ENCODE peak calls at places on chromosomes 6 and 20, in four cellular contexts. R, B, V and J are unnamed samples.
A peak's percentile ranks its signal among the peaks of the same experiment; 100 is the strongest.

GRCh38 chr20:56706867-56707360 is 77.8 kb downstream of the TFAP2C start:
- DNase-seq in R (no peak), B (no peak), V (peak; percentile 77), J (no peak)

GRCh38 chr6:44508646-44509045 is 121.1 kb downstream of the CDC5L start:
- DNase-seq in R (peak; percentile 79), B (no peak), V (no peak), J (no peak)

GRCh38 chr20:48339147-48339985 is 488.4 kb downstream of the PREX1 start:
- DNase-seq in R (peak; percentile 75), B (no peak), V (no peak), J (no peak)

GRCh38 chr20:54156522-54156921 is 17.3 kb downstream of the CYP24A1 start:
- DNase-seq in R (no peak), B (no peak), V (no peak), J (no peak)

GRCh38 chr6:154252676-154253075 is 103.9 kb downstream of the IPCEF1 start:
- DNase-seq in R (peak; percentile 6), B (no peak), V (no peak), J (no peak)

GRCh38 chr20:2460752-2461424 is 9.7 kb downstream of the SNRPB start:
- DNase-seq in R (peak; percentile 7), B (no peak), V (no peak), J (no peak)

GRCh38 chr6:106520711-106521367 is 108.5 kb downstream of the RTN4IP1 start:
- DNase-seq in R (no peak), B (peak; percentile 77), V (no peak), J (no peak)

GRCh38 chr6:45477785-45478184 is 100.1 kb upstream of the SUPT3H start:
- DNase-seq in R (no peak), B (no peak), V (no peak), J (no peak)

GRCh38 chr6:13378669-13379590 is 50.6 kb upstream of the TBC1D7 start:
- DNase-seq in R (no peak), B (peak; percentile 92), V (peak; percentile 69), J (no peak)

GRCh38 chr20:52105573-52106422 is 85.8 kb downstream of the ZFP64 start:
- DNase-seq in R (peak; percentile 55), B (no peak), V (no peak), J (no peak)

GRCh38 chr6:90421656-90422055 is 125.0 kb upstream of the BACH2 start:
- DNase-seq in R (no peak), B (no peak), V (no peak), J (no peak)

GRCh38 chr6:150857062-150857905 is 8.2 kb upstream of the MTHFD1L start:
- DNase-seq in R (peak; percentile 95), B (no peak), V (no peak), J (no peak)

GRCh38 chr6:142008776-142009175 is 123.9 kb upstream of the GJE1 start:
- DNase-seq in R (no peak), B (no peak), V (no peak), J (no peak)

GRCh38 chr6:54043360-54043759 is 67.9 kb upstream of the MLIP start:
- DNase-seq in R (no peak), B (no peak), V (no peak), J (no peak)

GRCh38 chr20:39855799-39856198 is 833.2 kb downstream of the MAFB start:
- DNase-seq in R (peak; percentile 48), B (no peak), V (no peak), J (no peak)

GRCh38 chr20:48717095-48717958 is 110.5 kb downstream of the PREX1 start:
- DNase-seq in R (no peak), B (no peak), V (no peak), J (no peak)

GRCh38 chr20:37490670-37491350 is 30.2 kb upstream of the NNAT start:
- DNase-seq in R (no peak), B (no peak), V (no peak), J (no peak)

GRCh38 chr6:156773476-156773875 is 3.7 kb upstream of the ARID1B start:
- DNase-seq in R (no peak), B (no peak), V (no peak), J (no peak)
- H3K4me1 ChIP-seq in R (peaks cover 23% of the 10 kb centered on the region), B (no peaks in the 10 kb centered on the region), V (peaks cover 5% of the 10 kb centered on the region), J (no peaks in the 10 kb centered on the region)

DNA sequence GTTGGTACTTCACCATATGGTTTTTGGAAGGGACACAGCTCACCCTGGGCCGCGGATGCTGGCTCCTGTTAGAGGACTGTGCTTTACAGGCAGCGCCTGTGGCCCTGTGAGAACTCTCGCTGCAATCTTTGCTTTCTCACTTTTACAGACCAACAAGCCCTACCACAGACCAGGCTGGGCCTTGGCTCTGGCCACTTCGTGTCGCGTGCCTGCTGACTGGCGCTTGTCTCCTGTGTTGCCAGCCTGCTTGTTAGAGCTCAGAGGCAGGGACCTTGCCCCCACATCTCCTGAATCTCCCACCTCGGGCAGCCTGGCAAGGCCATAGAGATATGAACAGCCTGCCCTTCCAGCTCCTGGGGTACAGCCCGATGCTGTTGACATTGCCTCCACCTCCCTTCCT is 56.1 kb downstream of the SYNJ2 start:
- DNase-seq in R (no peak), B (no peak), V (no peak), J (no peak)
- H3K4me1 ChIP-seq in R (peaks cover 38% of the 10 kb centered on the region), B (peaks cover 2% of the 10 kb centered on the region), V (peaks cover 4% of the 10 kb centered on the region), J (peaks cover 61% of the 10 kb centered on the region)

GRCh38 chr20:25308671-25309394 is 60.9 kb downstream of the PYGB start:
- DNase-seq in R (peak; percentile 84), B (peak; percentile 22), V (no peak), J (no peak)
- H3K4me1 ChIP-seq in R (peaks cover 32% of the 10 kb centered on the region), B (peaks cover 14% of the 10 kb centered on the region), V (peaks cover 13% of the 10 kb centered on the region), J (peaks cover 21% of the 10 kb centered on the region)

GRCh38 chr6:34138191-34138590 is 7.7 kb downstream of the GRM4 start:
- DNase-seq in R (no peak), B (no peak), V (no peak), J (no peak)

GRCh38 chr6:34142599-34142998 is 3.3 kb downstream of the GRM4 start:
- DNase-seq in R (no peak), B (peak; percentile 17), V (no peak), J (no peak)

GRCh38 chr6:34138924-34139323 is 7.0 kb downstream of the GRM4 start:
- DNase-seq in R (no peak), B (no peak), V (no peak), J (no peak)

GRCh38 chr6:34142046-34142445 is 3.8 kb downstream of the GRM4 start:
- DNase-seq in R (no peak), B (no peak), V (no peak), J (no peak)

GRCh38 chr6:34140075-34140474 is 5.8 kb downstream of the GRM4 start:
- DNase-seq in R (no peak), B (no peak), V (no peak), J (no peak)
- H3K4me1 ChIP-seq in R (no peaks in the 10 kb centered on the region), B (no peaks in the 10 kb centered on the region), V (peaks cover 16% of the 10 kb centered on the region), J (peaks cover 16% of the 10 kb centered on the region)

GRCh38 chr6:33676416-33677152 is 34.9 kb downstream of the UQCC2 start:
- DNase-seq in R (no peak), B (no peak), V (no peak), J (no peak)

GRCh38 chr6:33677153-33677660 is 34.3 kb downstream of the UQCC2 start:
- DNase-seq in R (peak; percentile 72), B (no peak), V (no peak), J (no peak)

GRCh38 chr6:33678246-33678931 is 33.1 kb downstream of the UQCC2 start:
- DNase-seq in R (no peak), B (no peak), V (no peak), J (no peak)

GRCh38 chr6:33678932-33679478 is 32.5 kb downstream of the UQCC2 start:
- DNase-seq in R (no peak), B (no peak), V (no peak), J (no peak)

DNA sequence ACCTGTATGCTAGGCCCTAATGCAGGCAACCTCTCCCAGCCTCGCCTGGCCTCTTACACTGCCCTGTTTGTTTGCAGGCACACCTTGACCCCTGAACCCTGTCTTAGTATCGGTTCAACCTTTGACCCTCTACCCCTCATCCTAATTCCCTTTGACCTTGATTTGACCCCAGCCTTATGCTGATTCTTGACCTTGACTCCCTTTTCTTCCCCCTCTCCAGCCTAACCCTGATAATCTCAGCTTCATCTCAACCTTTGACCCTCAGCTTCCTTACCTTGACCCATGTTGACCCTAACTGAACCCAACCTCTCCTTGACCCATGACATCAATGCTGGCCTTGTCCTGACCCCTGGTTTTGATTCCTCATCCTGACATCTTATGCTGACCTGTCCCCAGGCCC is 33.8 kb downstream of the UQCC2 start:
- DNase-seq in R (no peak), B (no peak), V (no peak), J (no peak)
- H3K4me1 ChIP-seq in R (peaks cover 34% of the 10 kb centered on the region), B (no peaks in the 10 kb centered on the region), V (no peaks in the 10 kb centered on the region), J (no peaks in the 10 kb centered on the region)

GRCh38 chr6:165661416-165662001 is 1.5 kb downstream of the PDE10A start:
- DNase-seq in R (no peak), B (no peak), V (no peak), J (no peak)
- H3K4me1 ChIP-seq in R (no peaks in the 10 kb centered on the region), B (no peaks in the 10 kb centered on the region), V (peaks cover 10% of the 10 kb centered on the region), J (peaks cover 23% of the 10 kb centered on the region)